ENCODE peak calls at places on chromosomes 12 and 14, in four cellular contexts. L is IMR-90, J is HepG2, U is K562. I is an unnamed sample.

GRCh38 chr14:93200553-93200952 is 6.3 kb downstream of the GON7 start:
- DNase-seq in U (no peak), L (no peak), J (peak; percentile 43), I (no peak)

GRCh38 chr14:66813636-66814035 is 305.7 kb downstream of the GPHN start:
- DNase-seq in J (no peak), L (no peak), U (no peak), I (no peak)

GRCh38 chr14:60616326-60617044 is 32.8 kb downstream of the SIX1 start:
- DNase-seq in L (no peak), U (no peak), J (peak; percentile 7), I (no peak)

GRCh38 chr12:119797090-119797489 is 80.0 kb downstream of the CIT start:
- DNase-seq in U (no peak), L (no peak), J (no peak), I (no peak)

GRCh38 chr12:8993827-8994226 is 4.5 kb downstream of the KLRG1 start:
- DNase-seq in U (no peak), L (no peak), J (no peak), I (no peak)

GRCh38 chr12:125014526-125014925 is 21.1 kb downstream of the BRI3BP start:
- DNase-seq in L (no peak), U (no peak), J (no peak), I (no peak)

GRCh38 chr12:19739195-19739776 is 300.0 kb downstream of the AEBP2 start:
- DNase-seq in U (peak; percentile 7), L (peak; percentile 75), J (peak; percentile 41), I (peak; percentile 74)

GRCh38 chr12:57148469-57149308 is 1.3 kb upstream of the LRP1-AS start:
- DNase-seq in J (peak; percentile 73), L (peak; percentile 77), U (no peak), I (no peak)

GRCh38 chr12:131454418-131455217 is 256.3 kb upstream of the SFSWAP start:
- DNase-seq in J (peak; percentile 60), U (peak; percentile 79), L (no peak), I (peak; percentile 84)

GRCh38 chr12:9707356-9707755 is 25.5 kb downstream of the CLECL1 start:
- DNase-seq in L (no peak), J (no peak), U (no peak), I (no peak)

DNA sequence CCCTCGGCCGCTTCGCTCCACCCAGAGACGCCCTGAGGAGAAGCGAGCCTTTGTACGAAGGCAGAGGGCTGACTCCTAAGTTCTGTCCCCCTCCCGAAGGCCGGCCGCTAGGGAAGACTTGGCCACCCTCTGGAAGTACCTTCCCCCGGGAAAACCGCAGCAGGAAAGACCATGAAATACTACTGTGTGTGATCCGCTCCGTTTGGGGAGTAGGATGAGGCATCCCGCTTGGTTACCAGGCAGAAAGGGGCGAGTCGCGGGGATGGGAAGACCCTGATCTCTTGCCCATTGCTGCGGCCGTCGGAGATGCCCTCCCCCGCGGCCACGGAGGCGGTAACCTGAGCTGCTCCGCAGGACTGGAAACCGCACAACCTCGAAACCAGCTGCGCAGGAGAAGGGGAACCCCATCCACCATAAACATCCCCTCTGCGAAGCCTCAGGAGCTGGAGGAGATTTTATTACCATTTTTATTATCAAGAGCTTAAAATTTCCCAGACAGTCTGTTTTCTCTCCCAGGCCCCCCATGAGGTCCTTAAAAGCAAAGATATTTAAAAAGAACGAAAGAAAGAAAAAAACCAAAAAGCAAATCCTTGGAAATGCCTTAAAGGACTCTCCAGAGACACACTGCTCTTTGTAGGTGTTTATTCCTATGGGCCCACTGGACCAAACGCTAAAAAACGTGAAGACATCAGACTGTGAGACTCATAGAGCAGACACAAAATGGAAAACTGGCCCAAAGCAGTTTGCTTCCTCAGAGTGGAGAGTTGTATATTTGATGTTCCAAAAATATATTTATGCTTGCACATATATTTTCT is 965 bp upstream of the NID2 start:
- DNase-seq in U (no peak), J (no peak), L (peak; percentile 83), I (no peak)
- TF ChIP-seq BHLHE40 in U (no peak), J (no peak), L (no peak), I (no peak)

GRCh38 chr12:111362687-111363475 is 6.0 kb downstream of the PHETA1 start:
- DNase-seq in L (no peak), J (no peak), U (no peak), I (no peak)
- H3K4me3 ChIP-seq in L (no peak overlapping the region), J (no peak overlapping the region), U (no peak overlapping the region), I (no peak overlapping the region)

GRCh38 chr12:53065975-53066593 is 13.1 kb downstream of the SPRYD3 start:
- DNase-seq in L (peak; percentile 81), U (peak; percentile 82), J (peak; percentile 57), I (peak; percentile 80)

GRCh38 chr12:53068811-53069585 is 10.2 kb downstream of the SPRYD3 start:
- DNase-seq in U (no peak), L (no peak), J (no peak), I (no peak)

GRCh38 chr12:53067993-53068770 is 11.0 kb downstream of the SPRYD3 start:
- DNase-seq in J (no peak), L (no peak), U (no peak), I (no peak)

GRCh38 chr12:53066594-53066978 is 12.6 kb downstream of the SPRYD3 start:
- DNase-seq in L (no peak), J (no peak), U (no peak), I (no peak)

GRCh38 chr12:53067074-53067992 is 11.9 kb downstream of the SPRYD3 start:
- DNase-seq in L (no peak), U (no peak), J (no peak), I (no peak)
- TF ChIP-seq MAZ in L (no peak), U (no peak), J (no peak), I (no peak)

GRCh38 chr12:67671892-67672291 is 23.3 kb downstream of the DYRK2 start:
- DNase-seq in U (no peak), J (no peak), L (no peak), I (no peak)
- TF ChIP-seq BHLHE40 in U (no peak), J (no peak), L (no peak), I (no peak)

DNA sequence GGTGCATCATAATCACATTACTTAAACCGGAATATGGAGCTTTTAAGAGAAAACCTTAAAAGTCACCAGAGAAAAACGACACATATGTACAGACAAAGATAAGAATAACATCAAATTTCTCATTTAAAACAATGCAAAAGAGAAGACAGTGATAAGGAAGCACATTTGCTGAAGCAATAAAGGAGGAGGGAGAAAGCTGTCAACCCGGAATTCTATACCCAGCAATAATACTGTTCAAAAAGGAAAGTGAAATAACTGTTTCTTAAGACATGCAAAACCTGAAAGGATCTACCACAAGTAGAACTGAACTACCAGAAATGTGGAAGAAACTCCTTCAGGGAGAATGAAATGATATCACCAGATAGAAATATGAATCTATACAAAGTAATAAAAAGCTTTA is 15.4 kb downstream of the SLC6A13 start:
- DNase-seq in J (no peak), L (no peak), U (no peak), I (no peak)
- H3K4me3 ChIP-seq in J (no peak overlapping the region), L (no peak overlapping the region), U (no peak overlapping the region), I (no peak overlapping the region)

DNA sequence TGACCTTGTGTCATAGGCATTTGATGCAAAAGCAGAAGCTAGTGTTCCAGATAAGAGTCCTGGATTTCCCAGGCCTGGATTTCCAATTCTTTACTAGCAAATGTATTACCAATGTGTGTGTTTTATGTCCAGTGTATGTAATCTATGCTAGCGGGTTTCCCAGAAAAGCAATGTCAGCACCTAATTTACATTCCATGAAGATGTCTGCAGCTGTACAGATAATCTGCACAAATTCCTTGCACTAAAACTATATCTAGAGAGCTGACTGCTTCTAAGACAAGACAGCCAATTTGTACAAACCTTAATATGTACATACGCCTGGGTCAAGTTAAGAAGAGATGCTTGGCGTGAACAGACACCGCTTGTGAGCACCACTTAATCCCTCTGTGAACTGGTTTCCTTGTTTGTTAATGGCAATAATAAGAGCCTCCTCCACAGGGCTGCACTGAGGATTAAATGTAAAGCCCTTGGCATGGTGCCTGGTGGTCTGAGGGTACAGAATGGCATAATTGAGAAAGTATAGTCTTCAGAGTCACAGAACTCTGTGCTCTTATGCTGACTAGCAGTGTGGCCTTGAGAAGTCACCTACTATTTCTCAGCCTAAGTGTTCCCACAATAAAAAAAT is 185.6 kb downstream of the EPS8 start:
- DNase-seq in J (peak; percentile 13), L (peak; percentile 10), U (no peak), I (no peak)
- TF ChIP-seq MAZ in J (no peak), L (no peak), U (no peak), I (no peak)

GRCh38 chr14:24609667-24610344 is at the start of gene GZMH:
- DNase-seq in U (no peak), J (no peak), L (no peak), I (no peak)

GRCh38 chr14:24607081-24607480 is 2.4 kb downstream of the GZMH start:
- DNase-seq in J (no peak), U (no peak), L (no peak), I (no peak)

GRCh38 chr14:24607635-24608492 is 1.6 kb downstream of the GZMH start:
- DNase-seq in U (no peak), L (no peak), J (no peak), I (no peak)

DNA sequence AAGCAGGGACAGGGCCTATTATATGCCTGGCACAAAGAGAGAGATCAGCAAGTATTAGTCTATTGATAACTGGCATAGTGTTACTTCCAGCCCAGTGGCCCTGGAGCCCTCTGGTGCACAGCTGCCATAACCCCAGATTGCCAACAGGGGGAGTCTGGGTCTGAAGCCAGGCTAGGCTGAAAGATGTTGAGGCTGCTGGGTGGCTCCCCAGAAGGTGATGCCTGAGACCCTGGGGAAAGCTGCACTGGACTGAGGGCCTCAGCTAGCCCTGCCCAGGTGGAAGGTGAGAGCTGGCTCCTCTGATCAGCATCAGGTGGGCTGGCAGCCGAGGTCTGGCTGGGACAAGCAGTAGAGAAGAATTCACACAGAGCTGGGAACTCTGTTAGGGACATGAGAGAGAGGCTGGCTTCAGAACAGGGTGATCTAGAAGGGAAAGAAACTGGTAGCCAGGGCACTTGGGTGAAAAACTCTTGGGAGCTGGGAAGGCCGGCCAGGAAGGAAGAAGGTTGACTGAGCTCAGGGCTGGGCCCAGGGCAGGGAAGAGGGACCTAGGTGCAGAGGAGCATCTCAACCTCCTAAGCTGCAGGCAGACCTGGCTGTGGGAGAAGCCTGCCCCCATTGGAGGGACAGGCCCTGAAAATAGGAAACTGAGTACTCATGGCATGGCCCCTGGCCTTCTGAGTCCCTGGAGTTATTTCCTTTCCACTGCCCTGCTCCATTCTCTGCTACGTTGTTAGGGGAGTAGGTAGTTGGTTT is 3.9 kb downstream of the GZMH start:
- DNase-seq in U (peak; percentile 40), L (no peak), J (peak; percentile 54), I (peak; percentile 23)
- TF ChIP-seq BHLHE40 in U (no peak), L (no peak), J (no peak), I (no peak)

GRCh38 chr14:100586520-100587247 is 533 bp downstream of the BEGAIN start:
- DNase-seq in L (no peak), J (no peak), U (no peak), I (peak; percentile 61)

GRCh38 chr14:100587763-100588411 is 670 bp upstream of the BEGAIN start:
- DNase-seq in J (no peak), U (no peak), L (no peak), I (no peak)

GRCh38 chr14:100588671-100589070 is 1.5 kb upstream of the BEGAIN start:
- DNase-seq in L (no peak), U (no peak), J (no peak), I (no peak)

GRCh38 chr14:100586153-100586519 is 1.1 kb downstream of the BEGAIN start:
- DNase-seq in J (no peak), U (peak; percentile 27), L (no peak), I (no peak)

GRCh38 chr14:100587248-100587762 is at the start of gene BEGAIN:
- DNase-seq in J (no peak), U (peak; percentile 84), L (no peak), I (no peak)
- H3K4me3 ChIP-seq in J (no peak within 1 kb of the TSS), U (peak within 1 kb of the TSS; percentile 36), L (peak within 1 kb of the TSS; percentile 32), I (peak within 1 kb of the TSS; percentile 94)